ENCODE peak calls at places on chromosome X, in seven cellular contexts. F is hepatocyte; R is pancreas; I is astrocyte; B is CD8-positive, alpha-beta T cell; S is tibial nerve; J is neural progenitor cell. N is an unnamed sample.

GRCh38 chrX:15242899-15243555 is 26.9 kb downstream of the ASB9 start:
- DNase-seq in F (peak), R (no peak), I (peak), B (peak), S (peak), J (peak), N (no peak)

GRCh38 chrX:65993915-65994460 is 45.9 kb downstream of the VSIG4 start:
- DNase-seq in F (no peak), R (no peak), I (no peak), B (no peak), S (no peak), J (no peak), N (no peak)

GRCh38 chrX:38112566-38112965 is 106.2 kb downstream of the SYTL5 start:
- DNase-seq in F (no peak), R (no peak), I (no peak), B (no peak), S (no peak), J (no peak), N (no peak)

GRCh38 chrX:81489987-81490386 is 288.1 kb downstream of the SH3BGRL start:
- DNase-seq in F (no peak), R (no peak), I (no peak), B (no peak), S (no peak), J (no peak), N (no peak)

GRCh38 chrX:131277543-131278115 is 11.5 kb downstream of the IGSF1 start:
- DNase-seq in F (no peak), R (no peak), I (no peak), B (no peak), S (no peak), J (peak), N (no peak)

GRCh38 chrX:77597511-77597910 is 150.3 kb downstream of the FGF16 start:
- DNase-seq in F (no peak), R (no peak), I (peak), B (no peak), S (no peak), J (no peak), N (no peak)

GRCh38 chrX:101057095-101057714 is 5.3 kb upstream of the TRMT2B start:
- DNase-seq in F (no peak), R (no peak), I (peak), B (no peak), S (no peak), J (no peak), N (no peak)

GRCh38 chrX:150899191-150899757 is 806 bp upstream of the CD99L2 start:
- DNase-seq in F (peak), R (peak), I (peak), B (peak), S (peak), J (peak), N (peak)

GRCh38 chrX:134933248-134933647 is 57.5 kb upstream of the SMIM10 start:
- DNase-seq in F (no peak), R (no peak), I (no peak), B (no peak), S (no peak), J (no peak), N (no peak)

GRCh38 chrX:65926095-65927019 is 113.5 kb downstream of the VSIG4 start:
- DNase-seq in F (no peak), R (no peak), I (no peak), B (no peak), S (no peak), J (no peak), N (no peak)

GRCh38 chrX:11430266-11430665 is 137.1 kb downstream of the AMELX start:
- DNase-seq in F (no peak), R (no peak), I (no peak), B (no peak), S (no peak), J (no peak), N (no peak)

GRCh38 chrX:44203791-44204190 is 139.7 kb downstream of the EFHC2 start:
- DNase-seq in F (no peak), R (no peak), I (no peak), B (no peak), S (no peak), J (no peak), N (no peak)
- TF ChIP-seq CTCF in F (no peak), R (no peak), I (no peak), B (no peak), S (no peak), J (peak), N (no peak)

GRCh38 chrX:13373807-13374187 is 53.9 kb upstream of the ATXN3L start:
- DNase-seq in F (peak), R (no peak), I (peak), B (no peak), S (no peak), J (no peak), N (no peak)
- H3K27ac ChIP-seq in F (peak), R (no peak), I (peak), B (no peak), S (peak), J (no peak), N (no peak)

GRCh38 chrX:4547218-4547836 is 833.9 kb upstream of the PRKX start:
- DNase-seq in F (peak), R (peak), I (peak), B (peak), S (peak), J (peak), N (no peak)

DNA sequence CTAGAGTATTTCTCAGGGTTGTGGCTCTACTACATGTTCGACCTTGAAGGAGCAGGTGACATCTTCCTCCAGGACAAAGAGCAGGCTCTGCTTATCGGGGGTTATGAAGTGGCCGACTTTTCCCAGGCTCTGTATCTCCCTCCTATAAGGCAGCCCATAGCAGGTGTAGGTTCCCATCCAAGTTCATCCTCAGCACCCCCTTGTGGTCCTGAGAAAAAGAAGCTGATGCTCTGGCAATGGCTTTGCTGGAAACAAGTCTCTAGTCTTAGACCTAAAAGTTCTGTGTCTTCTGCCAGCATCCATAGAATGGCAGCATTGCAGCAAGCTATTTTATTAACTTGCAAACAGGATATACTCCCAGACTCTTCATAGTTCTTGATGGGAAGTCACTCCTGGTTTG is 836.6 kb upstream of the PRKX start:
- DNase-seq in F (peak), R (no peak), I (no peak), B (no peak), S (no peak), J (no peak), N (no peak)
- TF ChIP-seq CTCF in F (peak), R (no peak), I (no peak), B (no peak), S (no peak), J (peak), N (no peak)

DNA sequence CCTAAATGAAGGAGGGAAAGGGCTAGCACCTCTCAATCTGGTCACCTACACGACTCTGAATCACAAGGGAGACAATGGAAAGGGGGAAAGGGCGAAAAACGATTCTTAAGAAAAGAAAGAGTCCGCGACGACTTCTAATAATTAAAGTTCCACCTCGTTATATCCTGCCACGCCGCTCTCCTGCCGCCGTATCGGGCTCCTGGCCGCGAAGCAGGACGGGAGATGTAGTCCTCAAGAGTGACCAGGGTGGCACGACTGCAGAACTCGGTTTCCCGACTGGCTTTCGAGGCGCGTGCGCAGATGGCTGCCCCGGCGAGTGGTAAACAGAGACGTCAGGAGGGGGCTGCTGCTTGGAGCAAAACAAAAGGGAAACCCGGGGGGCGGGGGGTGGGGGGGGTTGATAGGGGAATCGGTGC is at the start of gene FOXO4:
- DNase-seq in F (peak), R (peak), I (peak), B (peak), S (peak), J (peak), N (peak)
- H3K27ac ChIP-seq in F (peak), R (no peak), I (no peak), B (peak), S (peak), J (no peak), N (peak)

GRCh38 chrX:50941638-50942037 is 31.1 kb downstream of the BMP15 start:
- DNase-seq in F (peak), R (no peak), I (no peak), B (no peak), S (no peak), J (peak), N (peak)
- TF ChIP-seq CTCF in F (no peak), R (no peak), I (no peak), B (no peak), S (no peak), J (peak), N (no peak)

GRCh38 chrX:45230410-45230809 is 29.7 kb upstream of the DIPK2B start:
- DNase-seq in F (no peak), R (no peak), I (no peak), B (no peak), S (no peak), J (no peak), N (no peak)

GRCh38 chrX:45228126-45228525 is 27.4 kb upstream of the DIPK2B start:
- DNase-seq in F (no peak), R (no peak), I (no peak), B (no peak), S (no peak), J (no peak), N (no peak)

GRCh38 chrX:45233541-45233940 is 32.9 kb upstream of the DIPK2B start:
- DNase-seq in F (no peak), R (no peak), I (no peak), B (no peak), S (no peak), J (no peak), N (no peak)

GRCh38 chrX:45229348-45229747 is 28.7 kb upstream of the DIPK2B start:
- DNase-seq in F (no peak), R (no peak), I (no peak), B (no peak), S (no peak), J (no peak), N (no peak)

GRCh38 chrX:45232139-45232538 is 31.5 kb upstream of the DIPK2B start:
- DNase-seq in F (no peak), R (no peak), I (no peak), B (no peak), S (no peak), J (no peak), N (no peak)
- H3K27ac ChIP-seq in F (no peak), R (no peak), I (no peak), B (no peak), S (no peak), J (no peak), N (no peak)

DNA sequence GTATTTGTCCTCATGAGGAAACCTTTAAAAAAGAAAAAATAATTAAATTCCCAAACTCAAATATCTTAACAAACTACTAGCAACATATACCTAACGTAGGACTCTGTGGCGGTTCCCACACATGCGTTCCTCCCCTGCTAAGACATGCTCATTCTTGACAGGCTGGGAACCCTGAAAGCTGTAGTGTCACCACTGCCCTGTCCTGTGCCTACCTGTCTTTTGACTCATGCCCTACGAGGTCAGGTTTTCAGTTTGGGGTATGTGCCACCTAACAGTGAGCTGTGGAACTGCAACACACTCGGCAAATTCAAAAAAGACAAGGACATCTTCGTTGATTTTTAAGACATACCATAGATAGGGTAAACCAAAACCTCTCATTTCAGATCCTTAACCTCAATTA is 17.8 kb downstream of the IDS start:
- DNase-seq in F (no peak), R (no peak), I (no peak), B (no peak), S (no peak), J (no peak), N (no peak)
- TF ChIP-seq CTCF in F (no peak), R (peak), I (peak), B (no peak), S (no peak), J (peak), N (no peak)

DNA sequence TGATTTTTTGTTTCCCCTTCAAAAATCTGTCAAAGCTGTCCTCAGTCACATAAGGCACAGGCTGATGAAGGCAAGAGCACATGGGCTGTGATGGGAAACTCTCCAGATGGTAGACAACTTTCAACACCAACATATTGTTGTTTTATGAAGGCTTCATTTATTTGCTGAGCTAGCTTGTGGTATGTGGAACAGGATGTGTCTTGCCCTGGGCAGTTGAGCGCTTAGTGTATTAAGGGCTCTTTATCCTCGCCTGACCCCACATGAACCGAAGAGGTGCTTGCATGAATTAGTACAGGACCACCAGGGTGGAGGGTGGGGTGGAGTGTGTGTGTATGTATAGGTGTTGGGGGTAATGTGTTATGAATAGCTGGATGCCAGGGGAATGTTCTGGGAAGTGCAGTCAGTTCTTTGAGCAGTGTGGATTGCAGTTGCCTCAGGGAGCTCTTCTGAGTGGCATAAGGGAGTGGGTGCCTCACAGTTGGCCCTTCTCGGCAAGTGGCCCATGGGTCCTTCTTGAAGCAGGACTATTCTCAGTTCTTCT is 103.1 kb downstream of the PHEX start:
- DNase-seq in F (no peak), R (no peak), I (peak), B (no peak), S (no peak), J (no peak), N (no peak)
- H3K27ac ChIP-seq in F (peak), R (no peak), I (peak), B (no peak), S (peak), J (no peak), N (no peak)

DNA sequence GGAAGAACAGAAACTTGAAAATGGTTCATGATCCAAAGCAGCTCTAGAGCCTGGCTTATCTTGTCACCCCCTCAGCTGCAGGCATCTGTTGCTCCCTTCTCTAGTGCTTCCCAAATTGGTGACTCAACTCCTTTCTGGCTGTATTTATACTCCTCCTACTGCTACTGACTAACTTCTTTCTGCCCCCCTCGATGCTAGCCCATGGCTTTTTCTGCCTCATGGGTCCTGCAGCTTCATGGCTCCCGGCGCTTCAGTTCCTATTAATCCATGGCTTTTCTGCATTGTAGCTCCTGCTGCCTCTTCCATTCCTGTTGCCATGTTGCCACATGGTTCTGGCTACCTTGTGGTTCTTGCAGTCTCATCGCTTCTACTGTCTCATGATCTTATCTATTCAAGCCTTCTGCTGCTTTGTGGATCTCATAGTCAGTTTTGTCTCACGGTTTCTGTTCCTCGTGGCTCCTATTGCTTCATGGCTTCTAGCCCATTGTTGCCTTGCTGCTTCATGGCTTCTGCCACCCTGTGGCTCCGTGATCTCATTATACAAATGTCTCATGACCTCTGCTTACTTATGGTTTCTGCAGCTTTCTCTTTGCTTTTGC is 48.1 kb downstream of the SMC1A start:
- DNase-seq in F (no peak), R (no peak), I (peak), B (no peak), S (no peak), J (no peak), N (no peak)
- TF ChIP-seq CTCF in F (no peak), R (no peak), I (no peak), B (no peak), S (no peak), J (no peak), N (no peak)

GRCh38 chrX:143081231-143081630 is 55.5 kb downstream of the SPANXN4 start:
- DNase-seq in F (no peak), R (no peak), I (no peak), B (no peak), S (no peak), J (no peak), N (no peak)
- H3K27ac ChIP-seq in F (no peak), R (no peak), I (no peak), B (no peak), S (no peak), J (no peak), N (no peak)